ENCODE peak calls at places on chromosomes 12 and 14, in four cellular contexts. J, Z, G and Y are unnamed samples.

GRCh38 chr12:23855813-23856212 is 93.7 kb downstream of the SOX5 start:
- DNase-seq in Z (no peak), G (no peak), J (no peak), Y (no peak)

GRCh38 chr12:89732511-89732910 is 23.9 kb upstream of the ATP2B1 start:
- DNase-seq in G (no peak), Z (no peak), J (no peak), Y (no peak)

GRCh38 chr14:56150645-56151345 is 32.6 kb downstream of the PELI2 start:
- DNase-seq in Z (no peak), J (no peak), G (no peak), Y (no peak)

GRCh38 chr12:32198555-32198954 is 91.9 kb downstream of the BICD1 start:
- DNase-seq in J (no peak), G (no peak), Z (no peak), Y (no peak)

GRCh38 chr12:67681941-67682340 is 33.4 kb downstream of the DYRK2 start:
- DNase-seq in G (no peak), J (no peak), Z (no peak), Y (no peak)

GRCh38 chr12:52956987-52957386 is 8.1 kb downstream of the KRT18 start:
- DNase-seq in J (no peak), G (no peak), Z (no peak), Y (no peak)

GRCh38 chr12:86683568-86683991 is 427.4 kb upstream of the MGAT4C start:
- DNase-seq in J (no peak), G (no peak), Z (no peak), Y (peak; percentile 13)

GRCh38 chr12:81021834-81022233 is 56.0 kb upstream of the ACSS3 start:
- DNase-seq in Z (no peak), G (no peak), J (no peak), Y (no peak)

GRCh38 chr12:113903381-113903863 is 62.7 kb downstream of the RBM19 start:
- DNase-seq in J (peak; percentile 3), Z (no peak), G (no peak), Y (peak; percentile 18)

GRCh38 chr14:71855399-71856036 is 76.7 kb upstream of the RGS6 start:
- DNase-seq in J (peak; percentile 35), G (peak; percentile 67), Z (peak; percentile 79), Y (peak; percentile 49)

GRCh38 chr12:14618990-14619389 is 51.3 kb upstream of the PLBD1 start:
- DNase-seq in Z (no peak), G (no peak), J (no peak), Y (no peak)

GRCh38 chr14:90491868-90492560 is 95.2 kb downstream of the CALM1 start:
- DNase-seq in J (no peak), Z (no peak), G (no peak), Y (no peak)

GRCh38 chr14:74085828-74086227 is 1.1 kb downstream of the LIN52 start:
- DNase-seq in Z (no peak), J (no peak), G (no peak), Y (no peak)

GRCh38 chr12:20189767-20190166 is 178.6 kb upstream of the PDE3A start:
- DNase-seq in J (no peak), G (no peak), Z (no peak), Y (no peak)

GRCh38 chr14:59067135-59067894 is 121.2 kb upstream of the DAAM1 start:
- DNase-seq in Z (no peak), J (no peak), G (no peak), Y (no peak)

GRCh38 chr12:58313091-58313855 is 371.9 kb downstream of the ATP23 start:
- DNase-seq in Z (no peak), J (peak; percentile 25), G (no peak), Y (peak; percentile 48)

GRCh38 chr12:92107621-92108131 is 38.0 kb downstream of the BTG1 start:
- DNase-seq in Z (no peak), G (no peak), J (no peak), Y (no peak)

GRCh38 chr14:62420853-62421252 is 624.4 kb downstream of the KCNH5 start:
- DNase-seq in J (no peak), G (no peak), Z (no peak), Y (no peak)

GRCh38 chr12:97140355-97140754 is 233.3 kb downstream of the NEDD1 start:
- DNase-seq in J (no peak), G (no peak), Z (no peak), Y (no peak)

GRCh38 chr12:97131220-97131981 is 224.3 kb downstream of the NEDD1 start:
- DNase-seq in Z (no peak), J (no peak), G (no peak), Y (no peak)

GRCh38 chr12:97132270-97132669 is 225.2 kb downstream of the NEDD1 start:
- DNase-seq in G (no peak), J (no peak), Z (no peak), Y (no peak)

DNA sequence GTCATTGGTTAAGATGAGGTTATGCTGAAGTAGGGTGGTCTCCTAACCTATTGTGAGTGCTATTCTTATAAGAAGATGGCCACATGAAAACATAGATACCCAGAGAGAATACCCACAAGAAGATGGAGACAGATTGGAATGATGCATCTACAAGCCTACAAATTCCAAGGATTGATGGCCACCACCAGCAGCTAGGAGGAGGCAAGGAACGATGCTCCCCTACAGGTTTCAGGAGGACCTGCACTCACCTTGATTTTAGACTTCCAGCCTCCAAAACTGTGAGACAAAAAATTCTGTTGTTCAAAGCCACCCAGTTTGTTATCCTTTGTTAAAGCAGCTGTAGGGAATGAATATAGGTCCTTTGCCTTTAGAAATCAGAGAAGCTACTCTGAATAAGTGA is 227.4 kb downstream of the NEDD1 start:
- DNase-seq in Z (no peak), G (no peak), J (no peak), Y (no peak)
- TF ChIP-seq CTCF in Z (peak; percentile 53), G (no peak), J (no peak), Y (no peak)

DNA sequence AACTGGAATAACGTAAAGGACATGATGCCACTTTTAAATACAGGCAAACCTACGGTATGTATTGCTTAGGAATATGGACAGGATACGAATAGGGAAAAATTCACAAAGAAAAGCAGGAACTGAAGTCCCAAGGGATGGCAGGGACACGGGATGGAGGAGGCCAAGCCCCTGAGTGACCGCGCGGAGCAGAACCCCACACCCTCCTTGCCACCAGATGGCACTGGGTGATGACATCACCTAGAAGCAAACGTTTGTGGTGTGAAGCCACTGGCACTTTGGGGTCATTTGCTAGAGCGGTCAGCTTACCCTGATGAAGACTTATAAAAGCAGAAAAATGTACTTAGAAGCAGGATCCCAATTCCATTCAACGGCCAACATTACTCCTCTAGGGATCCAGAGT is 9.4 kb downstream of the DHX37 start:
- DNase-seq in G (no peak), J (no peak), Z (no peak), Y (no peak)
- TF ChIP-seq CTCF in G (no peak), J (no peak), Z (no peak), Y (no peak)

DNA sequence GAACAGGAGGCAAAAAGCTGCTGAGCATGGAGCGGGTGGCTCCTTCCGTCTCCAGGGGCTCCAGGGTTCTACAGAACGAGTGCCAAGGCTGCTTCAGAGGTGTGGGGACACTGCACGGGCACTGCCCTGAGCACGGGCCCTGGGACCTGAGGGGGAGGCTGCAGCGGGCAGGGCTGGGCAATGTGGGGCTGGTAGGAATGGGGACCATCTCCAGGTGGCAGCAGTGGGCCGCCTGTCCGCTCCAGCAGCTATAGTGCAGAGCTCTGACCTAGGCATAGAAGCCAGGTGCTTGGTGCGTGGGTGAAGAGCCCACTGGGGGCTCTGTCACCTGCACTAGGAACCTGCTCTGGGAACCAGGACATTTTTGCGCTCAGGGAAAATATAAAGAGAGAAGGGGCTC is 22.3 kb downstream of the HDAC7 start:
- DNase-seq in G (no peak), J (no peak), Z (no peak), Y (no peak)
- TF ChIP-seq CTCF in G (no peak), J (peak; percentile 34), Z (no peak), Y (peak; percentile 38)

DNA sequence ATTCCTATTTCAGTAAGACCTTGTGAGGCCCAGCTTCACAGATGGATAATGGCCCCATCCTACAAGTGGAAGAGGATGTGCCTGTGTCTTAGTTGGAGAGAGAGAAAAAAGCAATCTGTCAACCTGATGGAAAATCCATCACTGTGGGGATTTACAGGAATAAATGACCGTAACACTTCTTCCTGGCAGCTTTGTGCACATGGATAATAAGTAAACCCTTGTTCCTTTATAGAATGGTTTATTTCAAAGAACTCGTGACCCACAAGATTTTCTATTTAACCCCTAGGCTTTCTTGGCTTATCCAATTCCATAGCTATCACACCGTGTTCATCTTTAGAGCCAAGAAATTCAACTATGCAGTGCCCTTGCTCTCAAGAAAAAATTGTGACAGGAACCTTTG is 121.3 kb upstream of the PCED1B start:
- DNase-seq in Z (no peak), J (no peak), G (no peak), Y (no peak)
- TF ChIP-seq CTCF in Z (no peak), J (no peak), G (no peak), Y (no peak)

DNA sequence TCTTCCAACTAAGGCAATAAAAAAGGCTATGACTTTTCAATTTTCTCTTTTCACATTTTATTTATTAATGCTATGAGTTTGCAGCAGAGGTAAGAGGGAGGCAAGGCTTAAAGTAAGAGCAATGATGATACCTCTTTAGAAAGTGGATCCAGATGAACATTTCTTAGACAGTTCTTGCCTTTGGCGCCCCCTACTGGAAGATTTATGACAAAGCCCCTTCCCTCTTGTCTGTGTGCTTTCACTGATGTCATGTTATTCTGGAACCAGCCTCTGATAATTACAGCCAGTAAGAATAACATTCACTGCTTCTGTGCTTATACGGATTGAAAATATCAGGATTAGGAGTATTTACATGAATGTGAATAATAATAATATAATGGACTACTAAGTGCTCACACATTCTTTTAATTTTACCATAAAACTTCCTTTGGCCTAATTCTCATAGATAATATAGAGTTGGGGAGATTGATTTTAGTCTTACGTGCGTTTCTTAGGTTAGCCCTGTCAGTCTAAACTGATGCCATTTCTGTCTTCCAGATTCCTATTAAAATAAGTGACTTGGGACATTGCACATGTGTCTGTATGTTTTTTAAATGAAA is 1929.9 kb upstream of the SEL1L start:
- DNase-seq in J (no peak), G (no peak), Z (peak; percentile 70), Y (peak; percentile 13)
- TF ChIP-seq CTCF in J (peak; percentile 18), G (peak; percentile 31), Z (peak; percentile 86), Y (peak; percentile 83)

DNA sequence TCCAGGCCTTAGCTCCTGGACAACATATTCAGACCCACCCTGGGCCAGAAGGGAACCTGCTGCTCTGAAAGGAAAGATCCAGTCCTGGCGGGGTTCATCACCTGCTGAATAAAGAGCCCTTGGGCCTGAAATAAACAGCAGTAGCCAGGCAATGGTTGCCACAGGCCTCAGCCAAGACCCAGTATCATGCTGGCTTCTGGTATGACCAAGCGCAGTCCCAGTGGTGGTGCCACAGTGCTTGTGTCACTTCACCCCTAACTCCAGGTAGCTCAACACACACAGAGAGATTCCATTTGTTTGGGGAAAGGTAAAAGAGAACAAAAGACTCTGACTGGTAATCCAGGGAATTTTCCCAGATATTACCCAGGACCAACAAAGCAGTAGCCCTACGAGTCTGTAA is 44.3 kb upstream of the ZDHHC17 start:
- DNase-seq in Z (no peak), J (no peak), G (no peak), Y (no peak)
- TF ChIP-seq CTCF in Z (no peak), J (no peak), G (no peak), Y (no peak)

GRCh38 chr14:75259510-75259855 is 19.1 kb upstream of the FOS start:
- DNase-seq in J (no peak), Z (no peak), G (no peak), Y (no peak)
- TF ChIP-seq CTCF in J (peak; percentile 30), Z (no peak), G (no peak), Y (peak; percentile 37)